ENCODE peak calls at places on chromosome 1, in ten cellular contexts. K is heart left ventricle; J is stimulated activated CD4-positive, alpha-beta T cell treated with anti-CD3 and anti-CD28 coated beads, Interleukin-4, amount 100 ng/mL, for 48 hours; W is AG20443; Z is mucosa of gallbladder; M is uterus; S is foreskin fibroblast; H is HT1080; O is SHP77; Q is T-helper 9 cell. A is an unnamed sample.

GRCh38 chr1:205936846-205937707 is 6.2 kb downstream of the SLC26A9 start:
- DNase-seq in Q (no peak), W (peak), J (no peak), S (peak), K (no peak), Z (no peak), H (peak), O (no peak), M (no peak), A (no peak)

GRCh38 chr1:183578846-183579245 is 11.4 kb downstream of the NCF2 start:
- DNase-seq in Q (no peak), O (no peak), S (no peak), Z (no peak), M (no peak), H (no peak), K (no peak), W (no peak), J (no peak), A (no peak)

GRCh38 chr1:205416326-205416725 is 5.5 kb downstream of the LEMD1 start:
- DNase-seq in H (no peak), O (no peak), Q (no peak), W (no peak), Z (no peak), S (no peak), M (no peak), J (no peak), K (no peak), A (no peak)

GRCh38 chr1:203954788-203955552 is 93.6 kb downstream of the SNRPE start:
- DNase-seq in K (no peak), H (no peak), O (no peak), M (no peak), W (no peak), J (no peak), Z (no peak), Q (no peak), S (no peak), A (no peak)

GRCh38 chr1:12542138-12542465 is 75.9 kb downstream of the DHRS3 start:
- DNase-seq in J (no peak), W (no peak), Q (no peak), Z (no peak), H (no peak), S (no peak), M (no peak), K (no peak), O (no peak), A (no peak)

GRCh38 chr1:16422041-16422440 is 15.2 kb downstream of the SPATA21 start:
- DNase-seq in H (no peak), Z (no peak), Q (no peak), K (no peak), O (no peak), M (no peak), J (no peak), W (no peak), S (no peak), A (no peak)

GRCh38 chr1:207049974-207050391 is 1.0 kb downstream of the YOD1 start:
- DNase-seq in M (peak), J (no peak), O (peak), W (peak), H (peak), S (peak), Z (peak), K (no peak), Q (peak), A (no peak)

GRCh38 chr1:19010995-19011696 is 54.7 kb upstream of the IFFO2 start:
- DNase-seq in W (peak), Z (peak), M (peak), S (peak), K (peak), H (peak), J (peak), Q (peak), O (no peak), A (peak)

GRCh38 chr1:208910161-208910560 is 666.0 kb upstream of the PLXNA2 start:
- DNase-seq in H (no peak), J (no peak), S (no peak), Z (no peak), O (peak), W (no peak), K (no peak), Q (no peak), M (no peak), A (no peak)

GRCh38 chr1:86775395-86775794 is 71.0 kb downstream of the SH3GLB1 start:
- DNase-seq in W (no peak), M (no peak), S (no peak), H (no peak), K (no peak), Z (no peak), Q (no peak), O (no peak), J (no peak), A (no peak)

GRCh38 chr1:150005606-150006005 is 4.9 kb downstream of the OTUD7B start:
- DNase-seq in H (no peak), M (no peak), Q (no peak), S (no peak), Z (no peak), W (no peak), K (no peak), J (no peak), O (no peak), A (no peak)

GRCh38 chr1:198346178-198346577 is 189.4 kb downstream of the NEK7 start:
- DNase-seq in Z (no peak), M (no peak), K (no peak), O (no peak), J (no peak), Q (no peak), S (no peak), W (no peak), H (no peak), A (no peak)

GRCh38 chr1:217525773-217526490 is 105.0 kb downstream of the GPATCH2 start:
- DNase-seq in Z (no peak), J (no peak), H (no peak), O (no peak), Q (no peak), S (peak), K (no peak), W (peak), M (no peak), A (no peak)